ENCODE peak calls at places on chromosomes 2 and 18, in seven cellular contexts. B is adrenal gland, C is heart right ventricle, T is BE2C, E is stomach, Z is ascending aorta, R is body of pancreas. P is an unnamed sample.

GRCh38 chr2:224723606-224724217 is 7.5 kb upstream of the CCDC195 start:
- DNase-seq in B (no peak), C (no peak), T (no peak), E (no peak), Z (no peak), R (no peak), P (no peak)

GRCh38 chr2:239594772-239595608 is 194.2 kb upstream of the HDAC4 start:
- DNase-seq in B (no peak), C (no peak), T (no peak), E (peak; percentile 24), Z (no peak), R (no peak), P (no peak)

GRCh38 chr2:84300030-84301029 is 158.8 kb downstream of the SUCLG1 start:
- DNase-seq in B (no peak), C (no peak), T (no peak), E (no peak), Z (no peak), R (no peak), P (no peak)

GRCh38 chr2:239904496-239904895 is 120.6 kb downstream of the NDUFA10 start:
- DNase-seq in B (no peak), C (no peak), T (no peak), E (no peak), Z (no peak), R (no peak), P (no peak)

GRCh38 chr2:159497256-159497655 is 119.1 kb downstream of the BAZ2B start:
- DNase-seq in B (no peak), C (peak; percentile 19), T (no peak), E (no peak), Z (no peak), R (peak; percentile 49), P (no peak)

GRCh38 chr2:239465017-239466001 is 64.5 kb upstream of the HDAC4 start:
- DNase-seq in B (peak; percentile 86), C (peak; percentile 49), T (no peak), E (peak; percentile 53), Z (peak; percentile 81), R (peak; percentile 84), P (no peak)

GRCh38 chr2:201256001-201256544 is 4.3 kb upstream of the CASP8 start:
- DNase-seq in B (no peak), C (no peak), T (no peak), E (no peak), Z (no peak), R (no peak), P (no peak)

GRCh38 chr2:220682616-220683015 is 889.5 kb downstream of the EPHA4 start:
- DNase-seq in B (no peak), C (no peak), T (no peak), E (no peak), Z (no peak), R (no peak), P (no peak)

GRCh38 chr2:83665894-83666293 is 793.2 kb downstream of the SUCLG1 start:
- DNase-seq in B (no peak), C (no peak), T (no peak), E (no peak), Z (no peak), R (no peak), P (peak; percentile 30)

GRCh38 chr2:159094173-159094737 is 125.8 kb downstream of the TANC1 start:
- DNase-seq in B (no peak), C (peak; percentile 72), T (no peak), E (no peak), Z (peak; percentile 48), R (no peak), P (no peak)

GRCh38 chr2:64315561-64315960 is 138.4 kb upstream of the LGALSL start:
- DNase-seq in B (no peak), C (no peak), T (no peak), E (no peak), Z (no peak), R (no peak), P (no peak)

GRCh38 chr2:95799892-95800291 is 191.7 kb downstream of the ANKRD36C start:
- DNase-seq in B (no peak), C (no peak), T (no peak), E (no peak), Z (no peak), R (no peak), P (no peak)

GRCh38 chr2:71592181-71592711 is 138.9 kb downstream of the DYSF start:
- DNase-seq in B (no peak), C (no peak), T (no peak), E (no peak), Z (no peak), R (no peak), P (no peak)

GRCh38 chr2:46943881-46944798 is 28.5 kb upstream of the MCFD2 start:
- DNase-seq in B (no peak), C (no peak), T (no peak), E (no peak), Z (no peak), R (no peak), P (no peak)

GRCh38 chr2:199985625-199986207 is 30.3 kb downstream of the MAIP1 start:
- DNase-seq in B (peak; percentile 67), C (peak; percentile 59), T (peak; percentile 81), E (peak; percentile 69), Z (no peak), R (peak; percentile 85), P (peak; percentile 38)

GRCh38 chr18:76530846-76531245 is 35.8 kb upstream of the ZNF516 start:
- DNase-seq in B (no peak), C (no peak), T (no peak), E (no peak), Z (no peak), R (no peak), P (no peak)

GRCh38 chr2:85710687-85711577 is 16.8 kb downstream of the GNLY start:
- DNase-seq in B (no peak), C (peak; percentile 82), T (no peak), E (no peak), Z (no peak), R (no peak), P (no peak)

GRCh38 chr2:167784071-167784400 is 463.4 kb downstream of the STK39 start:
- DNase-seq in B (no peak), C (no peak), T (no peak), E (no peak), Z (no peak), R (no peak), P (no peak)

GRCh38 chr2:140275427-140275826 is 1495.2 kb upstream of the NXPH2 start:
- DNase-seq in B (no peak), C (no peak), T (no peak), E (no peak), Z (no peak), R (no peak), P (no peak)

GRCh38 chr2:143942486-143942885 is 577.4 kb downstream of the ZEB2 start:
- DNase-seq in B (no peak), C (no peak), T (no peak), E (no peak), Z (no peak), R (no peak), P (no peak)

GRCh38 chr2:143936758-143937562 is 583.0 kb downstream of the ZEB2 start:
- DNase-seq in B (peak; percentile 29), C (peak; percentile 10), T (peak; percentile 43), E (peak; percentile 27), Z (no peak), R (no peak), P (no peak)

GRCh38 chr2:143937563-143938346 is 582.2 kb downstream of the ZEB2 start:
- DNase-seq in B (no peak), C (no peak), T (peak; percentile 16), E (no peak), Z (no peak), R (no peak), P (no peak)

GRCh38 chr2:143940720-143941119 is 579.2 kb downstream of the ZEB2 start:
- DNase-seq in B (no peak), C (no peak), T (no peak), E (no peak), Z (no peak), R (no peak), P (no peak)

GRCh38 chr2:143939976-143940375 is 579.9 kb downstream of the ZEB2 start:
- DNase-seq in B (no peak), C (no peak), T (no peak), E (no peak), Z (no peak), R (no peak), P (no peak)
- H3K4me3 ChIP-seq in B (no peak overlapping the region), C (no peak overlapping the region), T (no peak overlapping the region), E (no peak overlapping the region), Z (no peak overlapping the region), R (no peak overlapping the region), P (no peak overlapping the region)

DNA sequence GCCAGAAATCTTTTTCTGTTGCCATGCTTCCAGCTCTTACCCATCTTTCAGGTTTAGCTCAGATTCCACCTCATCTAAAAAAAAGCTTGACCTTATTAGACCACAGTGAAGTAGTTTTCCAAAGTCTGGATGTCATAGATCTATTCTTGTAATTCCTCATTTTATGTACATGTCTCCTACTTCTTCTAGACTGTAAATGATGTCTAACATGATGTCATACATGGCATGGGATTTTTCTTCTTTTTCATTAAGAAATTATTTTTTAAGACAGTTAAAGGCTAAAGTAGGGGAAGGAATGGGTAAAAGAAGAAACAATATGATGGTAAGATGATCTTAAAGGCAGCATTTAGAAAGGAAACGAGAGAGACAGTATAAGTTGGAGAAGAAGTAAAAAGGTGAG is 11.3 kb downstream of the GLS start:
- DNase-seq in B (no peak), C (no peak), T (no peak), E (no peak), Z (no peak), R (no peak), P (no peak)
- H3K4me1 ChIP-seq in B (peaks cover 83% of the 10 kb centered on the region), C (peaks cover 78% of the 10 kb centered on the region), T (peaks cover 11% of the 10 kb centered on the region), E (peaks cover 71% of the 10 kb centered on the region), Z (no peaks in the 10 kb centered on the region), R (peaks cover 67% of the 10 kb centered on the region), P (no peaks in the 10 kb centered on the region)

DNA sequence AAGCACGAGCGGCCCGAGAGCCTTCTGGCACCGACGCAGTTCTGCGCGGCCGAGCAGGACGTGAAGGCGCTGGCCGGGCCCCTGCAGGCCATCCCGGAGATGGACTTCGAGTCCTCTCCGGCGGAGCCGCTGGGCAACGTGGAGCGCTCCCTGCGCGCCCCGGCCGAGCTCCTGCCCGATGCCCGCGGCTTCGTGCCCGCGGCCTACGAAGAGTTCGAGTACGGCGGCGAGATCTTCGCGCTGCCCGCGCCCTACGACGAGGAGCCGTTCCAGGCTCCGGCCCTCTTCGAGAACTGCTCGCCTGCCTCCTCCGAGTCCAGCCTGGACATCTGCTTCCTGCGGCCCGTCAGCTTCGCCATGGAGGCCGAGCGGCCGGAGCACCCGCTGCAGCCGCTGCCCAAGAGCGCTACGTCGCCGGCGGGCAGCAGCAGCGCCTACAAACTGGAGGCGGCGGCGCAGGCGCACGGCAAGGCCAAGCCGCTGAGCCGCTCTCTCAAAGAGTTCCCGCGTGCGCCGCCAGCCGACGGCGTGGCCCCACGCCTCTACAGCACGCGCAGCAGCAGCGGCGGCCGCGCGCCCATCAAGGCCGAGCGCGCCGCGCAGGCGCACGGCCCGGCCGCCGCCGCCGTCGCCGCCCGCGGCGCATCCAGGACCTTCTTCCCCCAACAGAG is 70.4 kb downstream of the ARHGEF33 start:
- DNase-seq in B (peak; percentile 84), C (peak; percentile 62), T (peak; percentile 77), E (peak; percentile 70), Z (peak; percentile 12), R (peak; percentile 80), P (no peak)
- TF ChIP-seq CTCF in B (peak; percentile 32), C (no peak), T (no peak), E (no peak), Z (no peak), R (no peak), P (peak; percentile 23)

DNA sequence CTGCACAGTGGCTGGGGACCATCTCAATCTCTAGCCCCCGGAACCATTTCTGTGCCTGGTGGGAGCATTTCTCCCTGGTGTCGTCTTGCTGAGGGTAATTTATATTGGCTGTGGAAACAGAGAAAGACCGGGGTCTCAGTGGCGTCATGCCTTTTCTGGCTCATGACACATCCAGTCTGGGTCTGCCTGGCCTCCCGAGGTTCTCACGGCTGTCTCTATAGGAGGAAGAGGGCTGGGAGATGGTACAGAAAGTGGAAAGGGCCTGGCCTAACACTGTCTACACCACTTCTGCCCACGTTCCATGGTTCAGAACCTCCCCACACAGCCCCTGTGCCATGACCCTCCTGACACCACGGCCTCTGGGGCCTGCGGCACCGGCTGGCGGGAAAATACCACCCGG is 15.1 kb upstream of the TMEM18 start:
- DNase-seq in B (no peak), C (no peak), T (no peak), E (no peak), Z (no peak), R (no peak), P (no peak)
- H3K4me3 ChIP-seq in B (no peak overlapping the region), C (no peak overlapping the region), T (no peak overlapping the region), E (no peak overlapping the region), Z (no peak overlapping the region), R (no peak overlapping the region), P (no peak overlapping the region)

P was measured in Panc1.